ENCODE peak calls at places on chromosomes 6 and 20, in six cellular contexts. One of them, this sample, is unnamed.

GRCh38 chr20:44092551-44093248 is 94.3 kb downstream of the JPH2 start:
- DNase-seq in colonic mucosa: peak; percentile 53
- DNase-seq in heart left ventricle: no peak
- DNase-seq in neural progenitor cell: peak; percentile 72
- DNase-seq in mesendoderm: peak; percentile 55
- DNase-seq in CD8-positive, alpha-beta T cell: peak; percentile 46
- DNase-seq in this sample: no peak

GRCh38 chr6:92114091-92114490 is 1305.3 kb downstream of the EPHA7 start:
- DNase-seq in colonic mucosa: no peak
- DNase-seq in heart left ventricle: no peak
- DNase-seq in neural progenitor cell: no peak
- DNase-seq in mesendoderm: no peak
- DNase-seq in CD8-positive, alpha-beta T cell: no peak
- DNase-seq in this sample: no peak

GRCh38 chr6:135060076-135060475 is 5.5 kb upstream of the HBS1L start:
- DNase-seq in colonic mucosa: no peak
- DNase-seq in heart left ventricle: no peak
- DNase-seq in neural progenitor cell: no peak
- DNase-seq in mesendoderm: peak; percentile 23
- DNase-seq in CD8-positive, alpha-beta T cell: no peak
- DNase-seq in this sample: no peak

GRCh38 chr6:168671863-168672546 is 231.0 kb downstream of the SMOC2 start:
- DNase-seq in colonic mucosa: no peak
- DNase-seq in heart left ventricle: no peak
- DNase-seq in neural progenitor cell: no peak
- DNase-seq in mesendoderm: no peak
- DNase-seq in CD8-positive, alpha-beta T cell: no peak
- DNase-seq in this sample: no peak

GRCh38 chr6:1634081-1634480 is 24.4 kb downstream of the FOXC1 start:
- DNase-seq in colonic mucosa: no peak
- DNase-seq in heart left ventricle: no peak
- DNase-seq in neural progenitor cell: no peak
- DNase-seq in mesendoderm: peak; percentile 18
- DNase-seq in CD8-positive, alpha-beta T cell: no peak
- DNase-seq in this sample: no peak

GRCh38 chr6:161439093-161439492 is 165.2 kb upstream of the AGPAT4 start:
- DNase-seq in colonic mucosa: no peak
- DNase-seq in heart left ventricle: peak; percentile 81
- DNase-seq in neural progenitor cell: no peak
- DNase-seq in mesendoderm: no peak
- DNase-seq in CD8-positive, alpha-beta T cell: no peak
- DNase-seq in this sample: peak; percentile 67

GRCh38 chr6:150207931-150208570 is 65.2 kb downstream of the PPP1R14C start:
- DNase-seq in colonic mucosa: no peak
- DNase-seq in heart left ventricle: no peak
- DNase-seq in neural progenitor cell: no peak
- DNase-seq in mesendoderm: no peak
- DNase-seq in CD8-positive, alpha-beta T cell: no peak
- DNase-seq in this sample: no peak

GRCh38 chr6:37052027-37052628 is 46.7 kb downstream of the FGD2 start:
- DNase-seq in colonic mucosa: no peak
- DNase-seq in heart left ventricle: no peak
- DNase-seq in neural progenitor cell: peak; percentile 73
- DNase-seq in mesendoderm: peak; percentile 90
- DNase-seq in CD8-positive, alpha-beta T cell: no peak
- DNase-seq in this sample: no peak

GRCh38 chr6:166736606-166737005 is 109.6 kb upstream of the RPS6KA2 start:
- DNase-seq in colonic mucosa: no peak
- DNase-seq in heart left ventricle: no peak
- DNase-seq in neural progenitor cell: no peak
- DNase-seq in mesendoderm: peak; percentile 72
- DNase-seq in CD8-positive, alpha-beta T cell: no peak
- DNase-seq in this sample: no peak

GRCh38 chr6:131037194-131037897 is 25.7 kb downstream of the EPB41L2 start:
- DNase-seq in colonic mucosa: no peak
- DNase-seq in heart left ventricle: no peak
- DNase-seq in neural progenitor cell: no peak
- DNase-seq in mesendoderm: no peak
- DNase-seq in CD8-positive, alpha-beta T cell: no peak
- DNase-seq in this sample: no peak

GRCh38 chr6:131053546-131054240 is 9.4 kb downstream of the EPB41L2 start:
- DNase-seq in colonic mucosa: no peak
- DNase-seq in heart left ventricle: no peak
- DNase-seq in neural progenitor cell: no peak
- DNase-seq in mesendoderm: no peak
- DNase-seq in CD8-positive, alpha-beta T cell: no peak
- DNase-seq in this sample: no peak

GRCh38 chr6:7169296-7169721 is 61.5 kb downstream of the RREB1 start:
- DNase-seq in colonic mucosa: no peak
- DNase-seq in heart left ventricle: peak; percentile 60
- DNase-seq in neural progenitor cell: no peak
- DNase-seq in mesendoderm: no peak
- DNase-seq in CD8-positive, alpha-beta T cell: no peak
- DNase-seq in this sample: no peak

GRCh38 chr6:112227411-112227810 is 27.0 kb downstream of the LAMA4 start:
- DNase-seq in colonic mucosa: no peak
- DNase-seq in heart left ventricle: no peak
- DNase-seq in neural progenitor cell: no peak
- DNase-seq in mesendoderm: no peak
- DNase-seq in CD8-positive, alpha-beta T cell: no peak
- DNase-seq in this sample: no peak

GRCh38 chr20:29878281-29878741 is 1379.2 kb upstream of the DEFB115 start:
- DNase-seq in colonic mucosa: no peak
- DNase-seq in heart left ventricle: no peak
- DNase-seq in neural progenitor cell: peak; percentile 24
- DNase-seq in mesendoderm: no peak
- DNase-seq in CD8-positive, alpha-beta T cell: no peak
- DNase-seq in this sample: no peak

GRCh38 chr6:99016355-99016754 is 68.6 kb upstream of the FBXL4 start:
- DNase-seq in colonic mucosa: no peak
- DNase-seq in heart left ventricle: no peak
- DNase-seq in neural progenitor cell: no peak
- DNase-seq in mesendoderm: no peak
- DNase-seq in CD8-positive, alpha-beta T cell: no peak
- DNase-seq in this sample: no peak

GRCh38 chr6:25053875-25054371 is 118.2 kb upstream of the RIPOR2 start:
- DNase-seq in colonic mucosa: no peak
- DNase-seq in heart left ventricle: no peak
- DNase-seq in neural progenitor cell: no peak
- DNase-seq in mesendoderm: peak; percentile 17
- DNase-seq in CD8-positive, alpha-beta T cell: no peak
- DNase-seq in this sample: no peak

GRCh38 chr6:43738877-43739641 is 31.0 kb upstream of the VEGFA start:
- DNase-seq in colonic mucosa: no peak
- DNase-seq in heart left ventricle: no peak
- DNase-seq in neural progenitor cell: no peak
- DNase-seq in mesendoderm: no peak
- DNase-seq in CD8-positive, alpha-beta T cell: no peak
- DNase-seq in this sample: no peak

GRCh38 chr6:12873706-12874105 is 157.1 kb downstream of the PHACTR1 start:
- DNase-seq in colonic mucosa: no peak
- DNase-seq in heart left ventricle: no peak
- DNase-seq in neural progenitor cell: no peak
- DNase-seq in mesendoderm: no peak
- DNase-seq in CD8-positive, alpha-beta T cell: no peak
- DNase-seq in this sample: no peak

GRCh38 chr20:25043499-25044260 is 14.3 kb downstream of the ACSS1 start:
- DNase-seq in colonic mucosa: no peak
- DNase-seq in heart left ventricle: peak; percentile 20
- DNase-seq in neural progenitor cell: no peak
- DNase-seq in mesendoderm: no peak
- DNase-seq in CD8-positive, alpha-beta T cell: no peak
- DNase-seq in this sample: no peak

GRCh38 chr20:25044261-25044560 is 13.7 kb downstream of the ACSS1 start:
- DNase-seq in colonic mucosa: no peak
- DNase-seq in heart left ventricle: no peak
- DNase-seq in neural progenitor cell: no peak
- DNase-seq in mesendoderm: no peak
- DNase-seq in CD8-positive, alpha-beta T cell: no peak
- DNase-seq in this sample: no peak

GRCh38 chr20:25044660-25045342 is 13.1 kb downstream of the ACSS1 start:
- DNase-seq in colonic mucosa: no peak
- DNase-seq in heart left ventricle: peak; percentile 67
- DNase-seq in neural progenitor cell: no peak
- DNase-seq in mesendoderm: no peak
- DNase-seq in CD8-positive, alpha-beta T cell: no peak
- DNase-seq in this sample: no peak

GRCh38 chr20:25041813-25042530 is 16.0 kb downstream of the ACSS1 start:
- DNase-seq in colonic mucosa: no peak
- DNase-seq in heart left ventricle: peak; percentile 16
- DNase-seq in neural progenitor cell: no peak
- DNase-seq in mesendoderm: no peak
- DNase-seq in CD8-positive, alpha-beta T cell: no peak
- DNase-seq in this sample: no peak

DNA sequence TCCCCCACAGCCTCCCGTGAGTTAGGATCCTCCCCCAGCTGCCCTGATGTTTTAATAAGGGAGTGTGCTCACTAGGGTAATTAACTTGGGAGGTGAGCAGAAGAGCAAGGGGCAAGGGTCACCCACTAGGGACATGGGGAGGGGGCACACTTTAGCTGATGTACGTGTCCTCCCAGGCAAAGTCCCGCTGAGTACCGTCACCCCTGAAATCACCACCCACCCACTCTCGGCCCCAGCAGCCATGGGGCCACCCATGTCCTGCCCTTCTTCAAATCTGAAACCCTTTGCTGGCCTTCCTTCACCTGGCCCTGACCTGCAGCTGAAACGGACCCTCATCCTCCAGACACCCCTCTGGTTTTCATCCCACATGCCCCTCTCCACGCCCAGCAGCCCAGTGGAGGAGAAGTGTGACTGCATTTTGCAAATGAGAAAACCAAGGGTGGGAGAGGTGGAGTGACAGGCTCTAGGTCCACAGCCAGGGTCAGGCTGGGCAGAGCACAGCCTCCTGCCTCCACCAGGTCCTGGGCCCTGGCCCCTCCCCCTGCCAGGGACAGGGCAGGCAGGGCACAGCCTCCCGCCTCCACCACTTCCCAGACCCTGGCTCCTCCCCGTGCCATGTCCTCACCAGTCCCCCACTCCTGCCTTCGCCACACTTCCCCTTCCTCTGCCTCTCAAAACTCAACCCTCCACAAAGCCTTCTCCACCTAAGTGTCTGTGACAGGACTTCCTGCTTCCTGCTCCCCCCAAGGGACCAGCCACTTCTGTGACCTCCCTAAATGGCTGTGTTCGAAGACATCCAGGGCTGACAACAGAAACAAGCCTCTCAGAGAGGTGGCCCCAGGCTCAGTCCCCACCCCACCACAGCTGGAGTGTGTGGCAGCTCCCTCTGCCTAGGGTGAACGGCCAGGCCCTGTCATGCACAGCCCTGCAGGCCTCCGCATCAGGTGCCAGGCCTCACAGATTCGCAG is 15.1 kb downstream of the ACSS1 start:
- DNase-seq in colonic mucosa: peak; percentile 52
- DNase-seq in heart left ventricle: peak; percentile 88
- DNase-seq in neural progenitor cell: no peak
- DNase-seq in mesendoderm: no peak
- DNase-seq in CD8-positive, alpha-beta T cell: peak; percentile 52
- DNase-seq in this sample: no peak
- H3K27ac ChIP-seq in colonic mucosa: peak overlapping the region; percentile 32
- H3K27ac ChIP-seq in heart left ventricle: peak overlapping the region; percentile 91
- H3K27ac ChIP-seq in neural progenitor cell: no peak overlapping the region
- H3K27ac ChIP-seq in mesendoderm: no peak overlapping the region
- H3K27ac ChIP-seq in CD8-positive, alpha-beta T cell: peak overlapping the region; percentile 72
- H3K27ac ChIP-seq in this sample: peak overlapping the region; percentile 86

GRCh38 chr6:35052694-35053565 is 88.2 kb downstream of the TCP11 start:
- DNase-seq in colonic mucosa: peak; percentile 35
- DNase-seq in heart left ventricle: peak; percentile 45
- DNase-seq in neural progenitor cell: peak; percentile 70
- DNase-seq in mesendoderm: no peak
- DNase-seq in CD8-positive, alpha-beta T cell: no peak
- DNase-seq in this sample: peak; percentile 41
- H3K27ac ChIP-seq in colonic mucosa: no peak overlapping the region
- H3K27ac ChIP-seq in heart left ventricle: peak overlapping the region; percentile 83
- H3K27ac ChIP-seq in neural progenitor cell: peak overlapping the region; percentile 39
- H3K27ac ChIP-seq in mesendoderm: no peak overlapping the region
- H3K27ac ChIP-seq in CD8-positive, alpha-beta T cell: no peak overlapping the region
- H3K27ac ChIP-seq in this sample: peak overlapping the region; percentile 95

GRCh38 chr6:141562181-141562800 is 570.4 kb upstream of the GJE1 start:
- DNase-seq in colonic mucosa: peak; percentile 20
- DNase-seq in heart left ventricle: peak; percentile 47
- DNase-seq in neural progenitor cell: peak; percentile 56
- DNase-seq in mesendoderm: peak; percentile 91
- DNase-seq in CD8-positive, alpha-beta T cell: peak; percentile 11
- DNase-seq in this sample: no peak

GRCh38 chr6:141561154-141561553 is 571.6 kb upstream of the GJE1 start:
- DNase-seq in colonic mucosa: no peak
- DNase-seq in heart left ventricle: no peak
- DNase-seq in neural progenitor cell: no peak
- DNase-seq in mesendoderm: no peak
- DNase-seq in CD8-positive, alpha-beta T cell: no peak
- DNase-seq in this sample: no peak

GRCh38 chr6:141562801-141563763 is 569.6 kb upstream of the GJE1 start:
- DNase-seq in colonic mucosa: peak; percentile 42
- DNase-seq in heart left ventricle: peak; percentile 49
- DNase-seq in neural progenitor cell: peak; percentile 80
- DNase-seq in mesendoderm: peak; percentile 86
- DNase-seq in CD8-positive, alpha-beta T cell: peak; percentile 67
- DNase-seq in this sample: no peak
- H3K27ac ChIP-seq in colonic mucosa: no peak overlapping the region
- H3K27ac ChIP-seq in heart left ventricle: peak overlapping the region; percentile 70
- H3K27ac ChIP-seq in neural progenitor cell: no peak overlapping the region
- H3K27ac ChIP-seq in mesendoderm: no peak overlapping the region
- H3K27ac ChIP-seq in CD8-positive, alpha-beta T cell: no peak overlapping the region
- H3K27ac ChIP-seq in this sample: no peak overlapping the region

GRCh38 chr20:31675828-31676533 is 38.3 kb downstream of the COX4I2 start:
- DNase-seq in colonic mucosa: peak; percentile 40
- DNase-seq in heart left ventricle: no peak
- DNase-seq in neural progenitor cell: no peak
- DNase-seq in mesendoderm: peak; percentile 54
- DNase-seq in CD8-positive, alpha-beta T cell: peak; percentile 49
- DNase-seq in this sample: peak; percentile 85

GRCh38 chr20:31673435-31673834 is 35.7 kb downstream of the COX4I2 start:
- DNase-seq in colonic mucosa: no peak
- DNase-seq in heart left ventricle: no peak
- DNase-seq in neural progenitor cell: no peak
- DNase-seq in mesendoderm: no peak
- DNase-seq in CD8-positive, alpha-beta T cell: no peak
- DNase-seq in this sample: no peak

GRCh38 chr20:31673943-31674463 is 36.3 kb downstream of the COX4I2 start:
- DNase-seq in colonic mucosa: no peak
- DNase-seq in heart left ventricle: no peak
- DNase-seq in neural progenitor cell: no peak
- DNase-seq in mesendoderm: no peak
- DNase-seq in CD8-positive, alpha-beta T cell: no peak
- DNase-seq in this sample: no peak

GRCh38 chr20:31676534-31677030 is 38.9 kb downstream of the COX4I2 start:
- DNase-seq in colonic mucosa: no peak
- DNase-seq in heart left ventricle: no peak
- DNase-seq in neural progenitor cell: no peak
- DNase-seq in mesendoderm: no peak
- DNase-seq in CD8-positive, alpha-beta T cell: no peak
- DNase-seq in this sample: no peak

GRCh38 chr20:31674895-31675827 is 37.4 kb downstream of the COX4I2 start:
- DNase-seq in colonic mucosa: peak; percentile 60
- DNase-seq in heart left ventricle: peak; percentile 83
- DNase-seq in neural progenitor cell: no peak
- DNase-seq in mesendoderm: peak; percentile 39
- DNase-seq in CD8-positive, alpha-beta T cell: peak; percentile 61
- DNase-seq in this sample: peak; percentile 43
- H3K27ac ChIP-seq in colonic mucosa: peak overlapping the region; percentile 66
- H3K27ac ChIP-seq in heart left ventricle: peak overlapping the region; percentile 81
- H3K27ac ChIP-seq in neural progenitor cell: no peak overlapping the region
- H3K27ac ChIP-seq in mesendoderm: no peak overlapping the region
- H3K27ac ChIP-seq in CD8-positive, alpha-beta T cell: peak overlapping the region; percentile 64
- H3K27ac ChIP-seq in this sample: peak overlapping the region; percentile 96

GRCh38 chr6:145147981-145148380 is 587.3 kb downstream of the EPM2A start:
- DNase-seq in colonic mucosa: no peak
- DNase-seq in heart left ventricle: no peak
- DNase-seq in neural progenitor cell: no peak
- DNase-seq in mesendoderm: no peak
- DNase-seq in CD8-positive, alpha-beta T cell: no peak
- DNase-seq in this sample: no peak
- H3K27ac ChIP-seq in colonic mucosa: no peak overlapping the region
- H3K27ac ChIP-seq in heart left ventricle: no peak overlapping the region
- H3K27ac ChIP-seq in neural progenitor cell: no peak overlapping the region
- H3K27ac ChIP-seq in mesendoderm: no peak overlapping the region
- H3K27ac ChIP-seq in CD8-positive, alpha-beta T cell: no peak overlapping the region
- H3K27ac ChIP-seq in this sample: no peak overlapping the region

This sample was measured in caudate nucleus.